ENCODE peak calls at places on chromosomes 6 and 20, in seven cellular contexts. W, I, N, L, S, E and Z are unnamed samples.

GRCh38 chr6:105900120-105900937 is 185.8 kb upstream of the PRDM1 start:
- DNase-seq in L (no peak), E (peak), S (no peak), W (no peak), I (peak), N (no peak), Z (peak)

GRCh38 chr6:4714961-4715501 is 61.2 kb upstream of the CDYL start:
- DNase-seq in N (no peak), E (no peak), S (no peak), W (no peak), L (no peak), I (peak), Z (peak)

GRCh38 chr20:25020901-25021301 is 28.4 kb upstream of the APMAP start:
- DNase-seq in S (peak), L (no peak), E (no peak), N (no peak), I (no peak), W (no peak), Z (no peak)

GRCh38 chr6:150503586-150504339 is 95.9 kb upstream of the PLEKHG1 start:
- DNase-seq in L (no peak), S (no peak), N (no peak), I (no peak), E (no peak), W (no peak), Z (no peak)

GRCh38 chr20:59299961-59300340 is 460 bp upstream of the EDN3 start:
- DNase-seq in N (peak), S (no peak), W (no peak), I (no peak), L (no peak), E (no peak), Z (peak)

GRCh38 chr6:87923389-87924050 is 124.1 kb upstream of the SPACA1 start:
- DNase-seq in W (no peak), N (no peak), E (no peak), L (no peak), S (no peak), I (no peak), Z (no peak)

GRCh38 chr6:80959034-80959433 is 793.4 kb downstream of the TENT5A start:
- DNase-seq in E (no peak), I (no peak), W (no peak), S (no peak), L (no peak), N (no peak), Z (no peak)

GRCh38 chr6:8435845-8436168 is 462 bp upstream of the SLC35B3 start:
- DNase-seq in I (no peak), L (no peak), E (peak), N (no peak), S (no peak), W (no peak), Z (peak)

GRCh38 chr20:50387996-50388332 is 122.2 kb upstream of the PTPN1 start:
- DNase-seq in W (no peak), I (peak), N (no peak), E (no peak), L (peak), S (no peak), Z (no peak)

GRCh38 chr20:21511850-21512633 is 1.8 kb downstream of the NKX2-2 start:
- DNase-seq in E (no peak), N (peak), W (no peak), I (no peak), S (no peak), L (no peak), Z (no peak)

GRCh38 chr6:122789862-122790739 is 1.0 kb downstream of the SMPDL3A start:
- DNase-seq in N (peak), W (no peak), S (no peak), I (no peak), E (peak), L (no peak), Z (peak)

GRCh38 chr6:33164665-33165373 is 27.4 kb downstream of the COL11A2 start:
- DNase-seq in E (no peak), L (no peak), S (no peak), W (no peak), N (no peak), I (no peak), Z (no peak)

GRCh38 chr6:41759905-41760579 is 12.8 kb upstream of the PGC start:
- DNase-seq in N (no peak), I (no peak), L (no peak), E (no peak), W (no peak), S (no peak), Z (no peak)

GRCh38 chr6:121748850-121749249 is 313.4 kb downstream of the GJA1 start:
- DNase-seq in N (no peak), E (no peak), S (no peak), W (no peak), I (no peak), L (no peak), Z (no peak)

GRCh38 chr6:169252805-169253189 is 849 bp downstream of the THBS2 start:
- DNase-seq in E (no peak), W (no peak), L (no peak), S (no peak), N (no peak), I (no peak), Z (no peak)

GRCh38 chr20:38173237-38174156 is 8.4 kb upstream of the TGM2 start:
- DNase-seq in L (peak), W (no peak), N (peak), I (peak), S (no peak), E (peak), Z (peak)

GRCh38 chr6:130933712-130934200 is 106.5 kb downstream of the SMLR1 start:
- DNase-seq in E (peak), L (no peak), N (no peak), I (no peak), S (no peak), W (no peak), Z (no peak)

GRCh38 chr6:98452721-98453120 is 381.7 kb upstream of the POU3F2 start:
- DNase-seq in S (no peak), N (no peak), I (no peak), E (no peak), W (no peak), L (no peak), Z (no peak)

GRCh38 chr6:35448191-35448590 is 3.9 kb upstream of the FANCE start:
- DNase-seq in L (no peak), S (no peak), I (no peak), E (no peak), W (no peak), N (no peak), Z (no peak)

GRCh38 chr20:34262488-34263288 is 21.5 kb downstream of the ASIP start:
- DNase-seq in S (no peak), W (no peak), E (peak), L (no peak), I (peak), N (peak), Z (no peak)

GRCh38 chr6:96051555-96051954 is 35.8 kb downstream of the FUT9 start:
- DNase-seq in S (no peak), W (no peak), E (no peak), N (no peak), L (no peak), I (no peak), Z (no peak)

GRCh38 chr20:38645318-38645717 is 43.7 kb downstream of the ARHGAP40 start:
- DNase-seq in W (no peak), N (no peak), S (no peak), L (no peak), I (no peak), E (no peak), Z (no peak)

GRCh38 chr6:140105857-140106256 is 731.4 kb upstream of the CITED2 start:
- DNase-seq in L (no peak), S (no peak), I (peak), E (no peak), W (no peak), N (no peak), Z (no peak)

GRCh38 chr6:25311251-25311910 is 32.2 kb downstream of the CARMIL1 start:
- DNase-seq in L (peak), E (peak), S (no peak), W (no peak), N (no peak), I (peak), Z (peak)

GRCh38 chr6:149081281-149081680 is 236.2 kb upstream of the TAB2 start:
- DNase-seq in W (no peak), S (no peak), I (peak), N (no peak), E (no peak), L (no peak), Z (no peak)

GRCh38 chr6:121592955-121593665 is 157.7 kb downstream of the GJA1 start:
- DNase-seq in I (no peak), N (no peak), E (peak), L (no peak), W (no peak), S (no peak), Z (no peak)

GRCh38 chr20:1973921-1974440 is 19.9 kb downstream of the PDYN start:
- DNase-seq in S (no peak), W (no peak), N (no peak), E (no peak), I (no peak), L (no peak), Z (no peak)

GRCh38 chr6:7246401-7247178 is 66.4 kb downstream of the SSR1 start:
- DNase-seq in N (no peak), E (no peak), L (no peak), S (no peak), I (no peak), W (no peak), Z (no peak)

GRCh38 chr6:52305948-52306767 is 21.6 kb upstream of the MCM3 start:
- DNase-seq in I (no peak), L (no peak), S (no peak), E (no peak), N (no peak), W (no peak), Z (no peak)

GRCh38 chr6:153537422-153537821 is 406.3 kb upstream of the RGS17 start:
- DNase-seq in S (no peak), L (no peak), N (no peak), W (no peak), E (no peak), I (no peak), Z (no peak)

GRCh38 chr6:161054876-161055275 is 63.3 kb downstream of the MAP3K4 start:
- DNase-seq in L (no peak), N (no peak), W (no peak), S (no peak), E (no peak), I (no peak), Z (no peak)

GRCh38 chr6:167748458-167749379 is 78.0 kb upstream of the AFDN start:
- DNase-seq in L (no peak), S (no peak), I (no peak), N (no peak), W (no peak), E (no peak), Z (no peak)

GRCh38 chr20:48600470-48600945 is 227.3 kb downstream of the PREX1 start:
- DNase-seq in N (no peak), I (no peak), W (no peak), E (no peak), S (peak), L (no peak), Z (no peak)

GRCh38 chr6:34485321-34486060 is 19.6 kb downstream of the PACSIN1 start:
- DNase-seq in E (no peak), N (no peak), W (no peak), L (no peak), I (no peak), S (peak), Z (no peak)

GRCh38 chr6:135680964-135681913 is 170.3 kb upstream of the PDE7B start:
- DNase-seq in N (no peak), I (peak), E (no peak), W (no peak), L (no peak), S (no peak), Z (no peak)

GRCh38 chr20:12305555-12305954 is 387.9 kb downstream of the BTBD3 start:
- DNase-seq in L (no peak), W (no peak), S (no peak), E (no peak), N (peak), I (no peak), Z (no peak)

GRCh38 chr20:25063546-25063945 is 5.6 kb upstream of the ACSS1 start:
- DNase-seq in E (no peak), I (no peak), W (no peak), L (no peak), N (no peak), S (peak), Z (no peak)

GRCh38 chr6:43763133-43763797 is 6.7 kb upstream of the VEGFA start:
- DNase-seq in N (no peak), S (no peak), W (no peak), L (no peak), E (peak), I (no peak), Z (no peak)